ENCODE peak calls at places on chromosomes 1 and 21, in seven cellular contexts. A, K, G, F, C, Q and B are unnamed samples.

GRCh38 chr1:182781849-182782586 is 7.6 kb upstream of the NPL start:
- DNase-seq in Q (peak; percentile 34), F (peak; percentile 59), C (peak; percentile 70), K (peak; percentile 56), G (peak; percentile 93), A (peak; percentile 66), B (peak; percentile 70)

GRCh38 chr1:39842726-39843305 is 40.5 kb downstream of the TRIT1 start:
- DNase-seq in C (no peak), Q (no peak), F (no peak), G (no peak), K (no peak), A (peak; percentile 28), B (no peak)

GRCh38 chr1:21344750-21345443 is 54.6 kb upstream of the ECE1 start:
- DNase-seq in Q (no peak), A (no peak), G (peak; percentile 26), F (no peak), C (no peak), K (no peak), B (no peak)

GRCh38 chr1:10573446-10573845 is 98.7 kb downstream of the PEX14 start:
- DNase-seq in K (no peak), Q (no peak), A (no peak), C (no peak), G (no peak), F (no peak), B (peak; percentile 20)

GRCh38 chr1:47712596-47713299 is 274.9 kb downstream of the FOXD2 start:
- DNase-seq in A (no peak), Q (no peak), G (no peak), K (no peak), C (no peak), F (no peak), B (no peak)

GRCh38 chr1:101288491-101288944 is 51.7 kb downstream of the S1PR1 start:
- DNase-seq in F (peak; percentile 97), K (peak; percentile 76), A (peak; percentile 53), C (peak; percentile 94), Q (peak; percentile 48), G (peak; percentile 85), B (peak; percentile 95)

GRCh38 chr1:185694081-185694480 is 40.1 kb upstream of the HMCN1 start:
- DNase-seq in A (no peak), F (no peak), G (peak; percentile 82), Q (no peak), C (no peak), K (no peak), B (peak; percentile 17)

GRCh38 chr1:61869691-61870109 is 127.4 kb downstream of the PATJ start:
- DNase-seq in G (no peak), Q (no peak), C (no peak), A (no peak), K (no peak), F (no peak), B (no peak)

GRCh38 chr1:242008788-242009500 is 10.0 kb upstream of the MAP1LC3C start:
- DNase-seq in K (no peak), A (no peak), F (no peak), C (no peak), Q (no peak), G (no peak), B (no peak)

GRCh38 chr1:215475719-215476525 is 91.2 kb upstream of the KCTD3 start:
- DNase-seq in C (peak; percentile 55), G (no peak), Q (no peak), A (no peak), K (peak; percentile 72), F (peak; percentile 98), B (peak; percentile 65)

GRCh38 chr1:154970631-154971340 is at the start of gene SHC1:
- DNase-seq in K (peak; percentile 96), G (peak; percentile 89), Q (no peak), C (peak; percentile 94), F (peak; percentile 81), A (peak; percentile 96), B (peak; percentile 95)

GRCh38 chr1:183543619-183544204 is 46.5 kb downstream of the NCF2 start:
- DNase-seq in K (peak; percentile 65), C (peak; percentile 81), Q (no peak), F (peak; percentile 66), G (peak; percentile 85), A (no peak), B (peak; percentile 84)

GRCh38 chr1:230861970-230862595 is 6.2 kb downstream of the C1orf198 start:
- DNase-seq in Q (no peak), F (no peak), C (peak; percentile 85), G (no peak), K (peak; percentile 82), A (no peak), B (peak; percentile 51)

GRCh38 chr1:239977414-239977813 is 114.3 kb upstream of the FMN2 start:
- DNase-seq in C (no peak), K (no peak), Q (no peak), A (no peak), G (no peak), F (no peak), B (no peak)

GRCh38 chr1:174157157-174157806 is 2.0 kb upstream of the RABGAP1L start:
- DNase-seq in K (no peak), F (peak; percentile 59), A (no peak), C (no peak), G (peak; percentile 66), Q (no peak), B (no peak)

GRCh38 chr1:111882986-111883560 is 106.4 kb downstream of the KCND3 start:
- DNase-seq in F (no peak), C (no peak), A (no peak), Q (no peak), K (no peak), G (no peak), B (no peak)

GRCh38 chr1:160205242-160205973 is at the start of gene PEA15:
- DNase-seq in K (peak; percentile 64), A (peak; percentile 86), Q (peak; percentile 49), C (peak; percentile 64), F (peak; percentile 68), G (peak; percentile 73), B (peak; percentile 62)

GRCh38 chr1:230682274-230682673 is 31.6 kb downstream of the AGT start:
- DNase-seq in F (peak; percentile 42), C (peak; percentile 4), A (peak; percentile 68), Q (no peak), G (no peak), K (no peak), B (no peak)

GRCh38 chr1:180769889-180770288 is 138.1 kb downstream of the XPR1 start:
- DNase-seq in G (no peak), A (no peak), F (no peak), Q (no peak), K (no peak), C (no peak), B (no peak)

GRCh38 chr1:7070389-7071029 is 285.3 kb downstream of the CAMTA1 start:
- DNase-seq in K (peak; percentile 58), C (peak; percentile 73), F (peak; percentile 72), A (peak; percentile 37), Q (peak; percentile 5), G (peak; percentile 79), B (peak; percentile 77)

GRCh38 chr1:205249651-205250050 is 21.9 kb downstream of the TMCC2 start:
- DNase-seq in G (no peak), A (no peak), K (no peak), C (no peak), F (no peak), Q (no peak), B (no peak)

GRCh38 chr1:115544131-115544530 is 97.6 kb upstream of the VANGL1 start:
- DNase-seq in F (no peak), C (peak; percentile 50), Q (no peak), A (no peak), G (no peak), K (peak; percentile 7), B (peak; percentile 64)

GRCh38 chr21:46184625-46185555 is 631 bp upstream of the SPATC1L start:
- DNase-seq in A (peak; percentile 97), Q (peak; percentile 21), F (peak; percentile 65), C (peak; percentile 93), K (peak; percentile 74), G (peak; percentile 76), B (peak; percentile 71)

GRCh38 chr1:24385160-24385939 is 28.2 kb downstream of the STPG1 start:
- DNase-seq in A (no peak), G (peak; percentile 34), C (peak; percentile 21), F (peak; percentile 45), Q (no peak), K (no peak), B (peak; percentile 46)

GRCh38 chr1:209364716-209365115 is 218.8 kb upstream of the CAMK1G start:
- DNase-seq in G (no peak), K (no peak), Q (no peak), F (peak; percentile 85), C (no peak), A (no peak), B (no peak)

GRCh38 chr1:109823543-109824348 is 60.0 kb upstream of the EPS8L3 start:
- DNase-seq in Q (no peak), C (no peak), A (no peak), G (no peak), K (peak; percentile 74), F (peak; percentile 57), B (peak; percentile 61)

GRCh38 chr21:38787461-38788274 is 18.1 kb upstream of the ETS2 start:
- DNase-seq in G (no peak), A (no peak), C (peak; percentile 62), K (no peak), F (peak; percentile 99), Q (no peak), B (peak; percentile 90)

GRCh38 chr1:32151319-32151787 is 28.1 kb upstream of the TXLNA start:
- DNase-seq in G (no peak), Q (no peak), F (no peak), K (peak; percentile 29), A (no peak), C (peak; percentile 60), B (peak; percentile 65)

GRCh38 chr1:182598296-182598695 is 5.9 kb downstream of the RGS16 start:
- DNase-seq in K (no peak), F (no peak), G (peak; percentile 35), A (no peak), C (no peak), Q (no peak), B (no peak)

GRCh38 chr1:4396571-4396970 is 257.8 kb upstream of the AJAP1 start:
- DNase-seq in Q (no peak), A (peak; percentile 21), C (no peak), K (no peak), G (no peak), F (no peak), B (no peak)

GRCh38 chr1:204361341-204361771 is 1.6 kb upstream of the PLEKHA6 start:
- DNase-seq in A (no peak), G (no peak), F (no peak), Q (no peak), K (no peak), C (no peak), B (no peak)